ENCODE peak calls at places on chromosome 10, in six cellular contexts. U is CD4-positive, alpha-beta memory T cell; X is AG09309; N is NCI-H1417; C is anterior cingulate cortex; J is HS-5. R is an unnamed sample.

GRCh38 chr10:75616076-75616475 is 184.7 kb downstream of the LRMDA start:
- DNase-seq in C (no peak), N (no peak), U (no peak), J (no peak), X (no peak), R (no peak)

GRCh38 chr10:101285519-101286070 is 56.3 kb upstream of the LBX1 start:
- DNase-seq in U (no peak), N (peak), J (no peak), C (no peak), X (no peak), R (no peak)

GRCh38 chr10:60611291-60611747 is 167.0 kb upstream of the CDK1 start:
- DNase-seq in J (peak), N (no peak), X (peak), C (no peak), U (no peak), R (no peak)

GRCh38 chr10:17811466-17811865 is 2.3 kb downstream of the MRC1 start:
- DNase-seq in X (no peak), U (no peak), J (no peak), N (no peak), C (no peak), R (no peak)

GRCh38 chr10:122981066-122981464 is 864 bp downstream of the PSTK start:
- DNase-seq in U (no peak), C (no peak), J (peak), N (peak), X (peak), R (no peak)

GRCh38 chr10:12413369-12413711 is 64.0 kb downstream of the CAMK1D start:
- DNase-seq in C (no peak), N (no peak), X (no peak), J (no peak), U (no peak), R (no peak)

GRCh38 chr10:5043716-5044115 is 40.1 kb upstream of the AKR1C2 start:
- DNase-seq in X (no peak), N (peak), U (no peak), C (no peak), J (no peak), R (no peak)

GRCh38 chr10:112027881-112028280 is 155.7 kb downstream of the GPAM start:
- DNase-seq in C (no peak), J (no peak), U (no peak), X (no peak), N (no peak), R (no peak)

R was measured in nucleus accumbens.